ENCODE peak calls at places on chromosomes 4 and X, in eight cellular contexts. R is adipocyte, N is SJSA1, D is kidney epithelial cell, H is upper lobe of right lung, Z is H1, A is BJ, E is cardiac muscle cell. B is an unnamed sample. For H3K27me3, the result is how much of the 10 kb centered on the place peaks cover.

GRCh38 chr4:177391287-177391686 is 51.0 kb downstream of the AGA start:
- DNase-seq in R (peak), N (no peak), D (no peak), H (no peak), Z (no peak), A (no peak), E (no peak), B (no peak)

GRCh38 chrX:69024931-69025330 is 140.3 kb downstream of the PJA1 start:
- DNase-seq in R (peak), N (no peak), D (no peak), H (peak), Z (no peak), A (no peak), E (peak), B (peak)

GRCh38 chr4:2806392-2807355 is 13.8 kb downstream of the SH3BP2 start:
- DNase-seq in R (peak), N (no peak), D (no peak), H (peak), Z (no peak), A (no peak), E (no peak), B (no peak)

GRCh38 chr4:102554482-102554881 is 53.3 kb downstream of the NFKB1 start:
- DNase-seq in R (no peak), N (peak), D (peak), H (no peak), Z (no peak), A (no peak), E (no peak), B (no peak)

GRCh38 chr4:176125063-176125462 is 59.4 kb downstream of the WDR17 start:
- DNase-seq in R (no peak), N (no peak), D (no peak), H (no peak), Z (no peak), A (no peak), E (no peak), B (no peak)

GRCh38 chr4:65341557-65341956 is 328.7 kb downstream of the EPHA5 start:
- DNase-seq in R (no peak), N (no peak), D (no peak), H (no peak), Z (no peak), A (no peak), E (no peak), B (no peak)

GRCh38 chr4:163113921-163114703 is 52.6 kb downstream of the NAF1 start:
- DNase-seq in R (no peak), N (no peak), D (no peak), H (no peak), Z (no peak), A (no peak), E (no peak), B (no peak)

GRCh38 chr4:73518340-73518739 is 36.8 kb downstream of the AFM start:
- DNase-seq in R (no peak), N (no peak), D (no peak), H (no peak), Z (no peak), A (no peak), E (no peak), B (no peak)

GRCh38 chr4:76640252-76640925 is 205.4 kb downstream of the SHROOM3 start:
- DNase-seq in R (no peak), N (no peak), D (no peak), H (peak), Z (no peak), A (no peak), E (no peak), B (peak)

GRCh38 chr4:119027815-119028214 is 107.8 kb upstream of the MYOZ2 start:
- DNase-seq in R (no peak), N (no peak), D (no peak), H (no peak), Z (no peak), A (no peak), E (no peak), B (no peak)

GRCh38 chr4:119026662-119027444 is 108.8 kb upstream of the MYOZ2 start:
- DNase-seq in R (no peak), N (no peak), D (no peak), H (no peak), Z (no peak), A (no peak), E (no peak), B (no peak)

GRCh38 chr4:119025916-119026661 is 109.5 kb upstream of the MYOZ2 start:
- DNase-seq in R (peak), N (no peak), D (peak), H (no peak), Z (no peak), A (peak), E (no peak), B (peak)

GRCh38 chr4:119029847-119030535 is 105.6 kb upstream of the MYOZ2 start:
- DNase-seq in R (no peak), N (no peak), D (no peak), H (no peak), Z (no peak), A (no peak), E (no peak), B (no peak)

DNA sequence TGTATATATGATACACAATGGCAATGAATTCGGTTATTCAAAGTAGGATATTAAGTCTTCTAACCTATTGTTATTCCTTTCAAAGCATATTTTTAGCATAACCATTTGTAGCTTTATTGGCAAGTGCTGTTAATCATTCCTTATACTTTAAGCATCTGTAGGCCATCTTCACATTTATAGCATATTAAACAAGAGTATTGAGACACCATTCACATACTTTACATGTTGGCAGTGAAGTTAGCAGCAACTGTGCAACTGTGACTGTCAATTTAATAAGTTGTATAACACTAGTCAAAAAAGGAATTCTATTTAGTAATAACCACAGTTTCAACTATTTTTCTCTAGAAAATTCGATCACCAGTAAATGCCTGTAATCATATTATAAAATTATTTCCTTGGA is 107.3 kb upstream of the MYOZ2 start:
- DNase-seq in R (no peak), N (no peak), D (no peak), H (no peak), Z (no peak), A (no peak), E (no peak), B (no peak)
- H3K4me3 ChIP-seq in R (peak), N (no peak), D (no peak), H (peak), Z (no peak), A (peak), E (no peak), B (no peak)

GRCh38 chr4:3859571-3859970 is 93.4 kb downstream of the ADRA2C start:
- DNase-seq in R (no peak), N (no peak), D (no peak), H (no peak), Z (no peak), A (no peak), E (no peak), B (no peak)
- H3K27me3 ChIP-seq in R (half or more), N (under half), D (under half), H (under half), Z (under half), A (under half), E (under half), B (under half)

GRCh38 chr4:147596976-147597375 is 20.2 kb upstream of the TMEM184C start:
- DNase-seq in R (peak), N (peak), D (peak), H (no peak), Z (no peak), A (peak), E (no peak), B (peak)
- H3K4me3 ChIP-seq in R (no peak), N (no peak), D (no peak), H (no peak), Z (no peak), A (no peak), E (no peak), B (no peak)

GRCh38 chrX:41025926-41026325 is 59.3 kb upstream of the USP9X start:
- DNase-seq in R (peak), N (no peak), D (no peak), H (no peak), Z (no peak), A (no peak), E (peak), B (peak)

GRCh38 chrX:41024755-41025154 is 60.5 kb upstream of the USP9X start:
- DNase-seq in R (no peak), N (no peak), D (no peak), H (no peak), Z (no peak), A (no peak), E (no peak), B (no peak)

GRCh38 chrX:41022579-41022978 is 62.7 kb upstream of the USP9X start:
- DNase-seq in R (peak), N (no peak), D (no peak), H (no peak), Z (no peak), A (no peak), E (no peak), B (no peak)

GRCh38 chrX:41026326-41027136 is 58.7 kb upstream of the USP9X start:
- DNase-seq in R (no peak), N (no peak), D (no peak), H (no peak), Z (no peak), A (no peak), E (peak), B (no peak)

GRCh38 chrX:41023098-41023497 is 62.1 kb upstream of the USP9X start:
- DNase-seq in R (no peak), N (no peak), D (no peak), H (no peak), Z (no peak), A (no peak), E (no peak), B (no peak)
- H3K27me3 ChIP-seq in R (under half), N (under half), D (under half), H (under half), Z (under half), A (under half), E (under half), B (under half)

DNA sequence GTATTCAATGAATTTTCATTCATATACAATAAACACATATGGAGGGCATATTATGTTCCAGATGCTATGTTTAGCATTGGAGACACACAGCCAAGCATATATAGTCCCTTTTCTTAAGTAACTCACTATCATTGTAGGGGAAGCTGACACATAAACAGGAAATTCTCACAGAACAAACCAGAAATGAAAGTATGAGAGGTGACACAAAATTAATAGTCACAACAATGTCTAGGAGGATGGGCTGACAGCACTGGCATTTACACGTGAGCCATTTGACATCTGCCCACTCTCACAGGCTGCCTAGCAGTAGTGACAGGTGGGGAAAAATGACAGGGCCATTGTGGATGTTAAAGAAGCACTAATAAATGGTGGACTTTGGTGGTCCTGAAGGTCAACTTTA is 2.6 kb upstream of the CNOT6L start:
- DNase-seq in R (no peak), N (no peak), D (no peak), H (no peak), Z (no peak), A (no peak), E (no peak), B (no peak)
- H3K4me3 ChIP-seq in R (no peak), N (no peak), D (no peak), H (no peak), Z (no peak), A (no peak), E (no peak), B (no peak)

GRCh38 chrX:57267308-57267707 is 19.2 kb upstream of the FAAH2 start:
- DNase-seq in R (no peak), N (no peak), D (no peak), H (no peak), Z (no peak), A (no peak), E (no peak), B (no peak)
- H3K27me3 ChIP-seq in R (under half), N (under half), D (under half), H (under half), Z (under half), A (under half), E (under half), B (under half)

B was measured in MG63.